ENCODE peak calls at places on chromosomes 3 and 15, in eight cellular contexts. One of them, this sample, is unnamed.

GRCh38 chr15:29815000-29815704 is 7.1 kb downstream of the TJP1 start:
- DNase-seq in left lung: no peak
- DNase-seq in GM23338: no peak
- DNase-seq in glutamatergic neuron: no peak
- DNase-seq in heart left ventricle: no peak
- DNase-seq in ascending aorta: no peak
- DNase-seq in H9: no peak
- DNase-seq in fibroblast of villous mesenchyme: no peak
- DNase-seq in this sample: no peak

GRCh38 chr3:30511524-30512278 is 94.7 kb upstream of the TGFBR2 start:
- DNase-seq in H9: no peak
- DNase-seq in heart left ventricle: no peak
- DNase-seq in GM23338: no peak
- DNase-seq in left lung: peak; percentile 43
- DNase-seq in fibroblast of villous mesenchyme: peak; percentile 98
- DNase-seq in glutamatergic neuron: no peak
- DNase-seq in ascending aorta: no peak
- DNase-seq in this sample: no peak

GRCh38 chr15:48652510-48653076 is 7.1 kb upstream of the FBN1 start:
- DNase-seq in heart left ventricle: no peak
- DNase-seq in ascending aorta: no peak
- DNase-seq in left lung: no peak
- DNase-seq in H9: no peak
- DNase-seq in fibroblast of villous mesenchyme: no peak
- DNase-seq in GM23338: no peak
- DNase-seq in glutamatergic neuron: no peak
- DNase-seq in this sample: no peak

GRCh38 chr15:43955140-43955539 is 128.3 kb downstream of the WDR76 start:
- DNase-seq in left lung: no peak
- DNase-seq in heart left ventricle: no peak
- DNase-seq in GM23338: no peak
- DNase-seq in glutamatergic neuron: no peak
- DNase-seq in fibroblast of villous mesenchyme: no peak
- DNase-seq in H9: no peak
- DNase-seq in ascending aorta: no peak
- DNase-seq in this sample: no peak

GRCh38 chr3:144866504-144866903 is 894.9 kb downstream of the DIPK2A start:
- DNase-seq in ascending aorta: no peak
- DNase-seq in glutamatergic neuron: no peak
- DNase-seq in heart left ventricle: no peak
- DNase-seq in H9: no peak
- DNase-seq in left lung: no peak
- DNase-seq in GM23338: no peak
- DNase-seq in fibroblast of villous mesenchyme: peak; percentile 48
- DNase-seq in this sample: no peak

GRCh38 chr3:154182975-154183374 is 61.8 kb downstream of the ARHGEF26 start:
- DNase-seq in fibroblast of villous mesenchyme: no peak
- DNase-seq in left lung: no peak
- DNase-seq in heart left ventricle: no peak
- DNase-seq in ascending aorta: no peak
- DNase-seq in glutamatergic neuron: no peak
- DNase-seq in GM23338: no peak
- DNase-seq in H9: no peak
- DNase-seq in this sample: no peak

GRCh38 chr3:52498134-52499054 is 3.3 kb downstream of the STAB1 start:
- DNase-seq in heart left ventricle: peak; percentile 46
- DNase-seq in ascending aorta: peak; percentile 38
- DNase-seq in fibroblast of villous mesenchyme: peak; percentile 85
- DNase-seq in left lung: no peak
- DNase-seq in H9: no peak
- DNase-seq in glutamatergic neuron: no peak
- DNase-seq in GM23338: no peak
- DNase-seq in this sample: peak; percentile 41

GRCh38 chr3:29693863-29694262 is 413.0 kb downstream of the RBMS3 start:
- DNase-seq in ascending aorta: no peak
- DNase-seq in glutamatergic neuron: no peak
- DNase-seq in H9: peak; percentile 55
- DNase-seq in fibroblast of villous mesenchyme: peak; percentile 83
- DNase-seq in heart left ventricle: no peak
- DNase-seq in GM23338: peak; percentile 81
- DNase-seq in left lung: no peak
- DNase-seq in this sample: no peak

GRCh38 chr3:135235541-135235940 is 440.5 kb downstream of the EPHB1 start:
- DNase-seq in GM23338: no peak
- DNase-seq in H9: no peak
- DNase-seq in left lung: no peak
- DNase-seq in glutamatergic neuron: no peak
- DNase-seq in ascending aorta: no peak
- DNase-seq in heart left ventricle: no peak
- DNase-seq in fibroblast of villous mesenchyme: no peak
- DNase-seq in this sample: no peak

GRCh38 chr15:78361956-78362506 is 21.9 kb downstream of the CRABP1 start:
- DNase-seq in ascending aorta: no peak
- DNase-seq in H9: no peak
- DNase-seq in left lung: no peak
- DNase-seq in GM23338: no peak
- DNase-seq in heart left ventricle: no peak
- DNase-seq in fibroblast of villous mesenchyme: no peak
- DNase-seq in glutamatergic neuron: no peak
- DNase-seq in this sample: no peak

GRCh38 chr3:50649451-50649931 is 25.2 kb upstream of the DOCK3 start:
- DNase-seq in GM23338: no peak
- DNase-seq in ascending aorta: no peak
- DNase-seq in glutamatergic neuron: no peak
- DNase-seq in heart left ventricle: peak; percentile 84
- DNase-seq in fibroblast of villous mesenchyme: no peak
- DNase-seq in H9: no peak
- DNase-seq in left lung: no peak
- DNase-seq in this sample: no peak

GRCh38 chr3:149678365-149678948 is 20.6 kb upstream of the WWTR1 start:
- DNase-seq in left lung: no peak
- DNase-seq in fibroblast of villous mesenchyme: no peak
- DNase-seq in glutamatergic neuron: peak; percentile 47
- DNase-seq in H9: no peak
- DNase-seq in GM23338: no peak
- DNase-seq in ascending aorta: no peak
- DNase-seq in heart left ventricle: no peak
- DNase-seq in this sample: no peak

GRCh38 chr15:89149501-89150101 is 61.3 kb downstream of the ABHD2 start:
- DNase-seq in left lung: no peak
- DNase-seq in fibroblast of villous mesenchyme: no peak
- DNase-seq in heart left ventricle: no peak
- DNase-seq in H9: no peak
- DNase-seq in ascending aorta: no peak
- DNase-seq in glutamatergic neuron: no peak
- DNase-seq in GM23338: no peak
- DNase-seq in this sample: no peak

GRCh38 chr3:31234143-31234542 is 298.6 kb upstream of the STT3B start:
- DNase-seq in fibroblast of villous mesenchyme: no peak
- DNase-seq in GM23338: no peak
- DNase-seq in ascending aorta: no peak
- DNase-seq in left lung: no peak
- DNase-seq in H9: no peak
- DNase-seq in glutamatergic neuron: no peak
- DNase-seq in heart left ventricle: no peak
- DNase-seq in this sample: no peak

GRCh38 chr15:26128611-26129140 is 265.5 kb upstream of the ATP10A start:
- DNase-seq in left lung: no peak
- DNase-seq in heart left ventricle: no peak
- DNase-seq in H9: no peak
- DNase-seq in glutamatergic neuron: no peak
- DNase-seq in ascending aorta: no peak
- DNase-seq in GM23338: no peak
- DNase-seq in fibroblast of villous mesenchyme: no peak
- DNase-seq in this sample: no peak

GRCh38 chr15:66721501-66721937 is 19.5 kb downstream of the SMAD6 start:
- DNase-seq in H9: no peak
- DNase-seq in heart left ventricle: no peak
- DNase-seq in left lung: no peak
- DNase-seq in GM23338: no peak
- DNase-seq in glutamatergic neuron: no peak
- DNase-seq in ascending aorta: no peak
- DNase-seq in fibroblast of villous mesenchyme: no peak
- DNase-seq in this sample: no peak

GRCh38 chr3:171248426-171249115 is 211.6 kb downstream of the TNIK start:
- DNase-seq in GM23338: no peak
- DNase-seq in ascending aorta: no peak
- DNase-seq in glutamatergic neuron: no peak
- DNase-seq in left lung: no peak
- DNase-seq in H9: no peak
- DNase-seq in heart left ventricle: no peak
- DNase-seq in fibroblast of villous mesenchyme: no peak
- DNase-seq in this sample: no peak

GRCh38 chr3:79367066-79367465 is 400.7 kb downstream of the ROBO1 start:
- DNase-seq in glutamatergic neuron: no peak
- DNase-seq in fibroblast of villous mesenchyme: peak; percentile 6
- DNase-seq in left lung: no peak
- DNase-seq in H9: no peak
- DNase-seq in GM23338: no peak
- DNase-seq in heart left ventricle: no peak
- DNase-seq in ascending aorta: no peak
- DNase-seq in this sample: no peak

GRCh38 chr15:61195116-61196002 is 33.7 kb downstream of the RORA start:
- DNase-seq in ascending aorta: no peak
- DNase-seq in glutamatergic neuron: no peak
- DNase-seq in heart left ventricle: no peak
- DNase-seq in fibroblast of villous mesenchyme: peak; percentile 40
- DNase-seq in left lung: no peak
- DNase-seq in GM23338: peak; percentile 72
- DNase-seq in H9: no peak
- DNase-seq in this sample: no peak

GRCh38 chr3:55157736-55158135 is 229.9 kb upstream of the LRTM1 start:
- DNase-seq in ascending aorta: no peak
- DNase-seq in H9: no peak
- DNase-seq in GM23338: no peak
- DNase-seq in glutamatergic neuron: no peak
- DNase-seq in left lung: no peak
- DNase-seq in fibroblast of villous mesenchyme: peak; percentile 73
- DNase-seq in heart left ventricle: no peak
- DNase-seq in this sample: no peak

GRCh38 chr3:37803726-37804469 is 57.8 kb upstream of the CTDSPL start:
- DNase-seq in fibroblast of villous mesenchyme: no peak
- DNase-seq in GM23338: peak; percentile 50
- DNase-seq in glutamatergic neuron: no peak
- DNase-seq in left lung: no peak
- DNase-seq in ascending aorta: no peak
- DNase-seq in H9: no peak
- DNase-seq in heart left ventricle: no peak
- DNase-seq in this sample: no peak
- TF ChIP-seq CTCF in fibroblast of villous mesenchyme: no peak
- TF ChIP-seq CTCF in GM23338: peak; percentile 50
- TF ChIP-seq CTCF in glutamatergic neuron: no peak
- TF ChIP-seq CTCF in left lung: no peak
- TF ChIP-seq CTCF in ascending aorta: no peak
- TF ChIP-seq CTCF in H9: peak; percentile 44
- TF ChIP-seq CTCF in heart left ventricle: no peak
- TF ChIP-seq CTCF in this sample: no peak

GRCh38 chr15:64141798-64142512 is 9.6 kb upstream of the SNX22 start:
- DNase-seq in ascending aorta: no peak
- DNase-seq in fibroblast of villous mesenchyme: no peak
- DNase-seq in heart left ventricle: no peak
- DNase-seq in H9: no peak
- DNase-seq in left lung: no peak
- DNase-seq in glutamatergic neuron: no peak
- DNase-seq in GM23338: no peak
- DNase-seq in this sample: no peak
- TF ChIP-seq CTCF in ascending aorta: no peak
- TF ChIP-seq CTCF in fibroblast of villous mesenchyme: no peak
- TF ChIP-seq CTCF in heart left ventricle: no peak
- TF ChIP-seq CTCF in H9: no peak
- TF ChIP-seq CTCF in left lung: no peak
- TF ChIP-seq CTCF in glutamatergic neuron: no peak
- TF ChIP-seq CTCF in GM23338: no peak
- TF ChIP-seq CTCF in this sample: no peak

DNA sequence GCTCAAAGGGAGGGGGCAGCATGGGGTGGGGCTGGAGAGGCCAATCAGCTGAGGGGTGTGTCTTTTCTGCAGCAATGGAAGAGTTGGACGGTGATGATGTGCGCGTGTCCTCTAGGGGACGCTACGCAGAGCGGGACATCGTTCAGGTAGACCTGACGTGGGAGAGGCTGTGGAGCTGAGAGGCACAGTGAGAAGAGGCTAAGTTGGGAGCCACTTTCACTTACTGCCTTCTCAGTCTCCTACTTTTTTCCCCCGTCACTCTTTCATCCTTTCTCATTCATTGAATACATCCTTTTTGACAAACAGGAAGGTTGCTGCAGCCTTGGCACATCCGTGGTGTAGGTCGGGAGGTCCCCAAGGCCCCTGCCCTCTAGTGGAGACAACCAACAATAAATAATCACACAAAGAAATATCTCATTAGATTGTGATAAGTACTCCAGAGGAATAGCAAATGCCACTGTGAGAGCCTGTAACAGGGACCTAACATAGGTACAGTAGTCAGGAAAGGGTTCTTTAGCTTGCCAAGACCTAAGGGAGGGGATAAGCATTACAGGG is 4.4 kb upstream of the BRPF1 start:
- DNase-seq in ascending aorta: no peak
- DNase-seq in GM23338: peak; percentile 93
- DNase-seq in H9: peak; percentile 90
- DNase-seq in fibroblast of villous mesenchyme: no peak
- DNase-seq in heart left ventricle: no peak
- DNase-seq in glutamatergic neuron: peak; percentile 42
- DNase-seq in left lung: no peak
- DNase-seq in this sample: no peak
- TF ChIP-seq CTCF in ascending aorta: no peak
- TF ChIP-seq CTCF in GM23338: peak; percentile 93
- TF ChIP-seq CTCF in H9: peak; percentile 96
- TF ChIP-seq CTCF in fibroblast of villous mesenchyme: peak; percentile 19
- TF ChIP-seq CTCF in heart left ventricle: no peak
- TF ChIP-seq CTCF in glutamatergic neuron: peak; percentile 65
- TF ChIP-seq CTCF in left lung: no peak
- TF ChIP-seq CTCF in this sample: peak; percentile 22

GRCh38 chr3:100127792-100128191 is 13.5 kb upstream of the FILIP1L start:
- DNase-seq in ascending aorta: no peak
- DNase-seq in left lung: no peak
- DNase-seq in GM23338: no peak
- DNase-seq in H9: no peak
- DNase-seq in glutamatergic neuron: no peak
- DNase-seq in heart left ventricle: no peak
- DNase-seq in fibroblast of villous mesenchyme: no peak
- DNase-seq in this sample: no peak

GRCh38 chr3:100120693-100121092 is 6.4 kb upstream of the FILIP1L start:
- DNase-seq in heart left ventricle: no peak
- DNase-seq in ascending aorta: no peak
- DNase-seq in left lung: no peak
- DNase-seq in fibroblast of villous mesenchyme: no peak
- DNase-seq in H9: no peak
- DNase-seq in GM23338: no peak
- DNase-seq in glutamatergic neuron: no peak
- DNase-seq in this sample: no peak

GRCh38 chr3:100123112-100123511 is 8.8 kb upstream of the FILIP1L start:
- DNase-seq in GM23338: peak; percentile 11
- DNase-seq in ascending aorta: no peak
- DNase-seq in H9: no peak
- DNase-seq in left lung: no peak
- DNase-seq in fibroblast of villous mesenchyme: no peak
- DNase-seq in heart left ventricle: no peak
- DNase-seq in glutamatergic neuron: no peak
- DNase-seq in this sample: no peak

GRCh38 chr3:100125539-100125938 is 11.2 kb upstream of the FILIP1L start:
- DNase-seq in left lung: no peak
- DNase-seq in GM23338: no peak
- DNase-seq in glutamatergic neuron: no peak
- DNase-seq in fibroblast of villous mesenchyme: no peak
- DNase-seq in ascending aorta: no peak
- DNase-seq in H9: no peak
- DNase-seq in heart left ventricle: no peak
- DNase-seq in this sample: no peak

GRCh38 chr3:100124116-100124767 is 9.9 kb upstream of the FILIP1L start:
- DNase-seq in GM23338: no peak
- DNase-seq in H9: no peak
- DNase-seq in left lung: no peak
- DNase-seq in heart left ventricle: peak; percentile 41
- DNase-seq in glutamatergic neuron: no peak
- DNase-seq in ascending aorta: no peak
- DNase-seq in fibroblast of villous mesenchyme: no peak
- DNase-seq in this sample: no peak
- TF ChIP-seq CTCF in GM23338: no peak
- TF ChIP-seq CTCF in H9: no peak
- TF ChIP-seq CTCF in left lung: no peak
- TF ChIP-seq CTCF in heart left ventricle: no peak
- TF ChIP-seq CTCF in glutamatergic neuron: no peak
- TF ChIP-seq CTCF in ascending aorta: no peak
- TF ChIP-seq CTCF in fibroblast of villous mesenchyme: no peak
- TF ChIP-seq CTCF in this sample: no peak